ENCODE peak calls at places on chromosomes 2 and 18, in four cellular contexts. E is tibial artery, X is Peyer's patch, C is M059J. G is an unnamed sample.

GRCh38 chr18:23689616-23690504 is 607 bp downstream of the LAMA3 start:
- DNase-seq in E (peak; percentile 66), X (no peak), C (no peak), G (no peak)

GRCh38 chr2:26270363-26270762 is 25.6 kb downstream of the HADHB start:
- DNase-seq in E (no peak), X (no peak), C (no peak), G (no peak)

GRCh38 chr2:28507806-28508764 is 12.2 kb downstream of the PLB1 start:
- DNase-seq in E (no peak), X (peak; percentile 9), C (peak; percentile 69), G (no peak)

GRCh38 chr2:219714681-219715080 is 87.3 kb downstream of the SLC4A3 start:
- DNase-seq in E (no peak), X (no peak), C (no peak), G (no peak)

GRCh38 chr2:195406886-195407603 is 250.0 kb upstream of the SLC39A10 start:
- DNase-seq in E (no peak), X (no peak), C (no peak), G (no peak)

GRCh38 chr2:232588680-232589585 is 38.4 kb downstream of the EIF4E2 start:
- DNase-seq in E (peak; percentile 74), X (no peak), C (peak; percentile 84), G (no peak)

GRCh38 chr2:42493885-42494433 is at the start of gene KCNG3:
- DNase-seq in E (no peak), X (peak; percentile 42), C (peak; percentile 57), G (peak; percentile 78)

GRCh38 chr2:138364554-138365162 is 136.9 kb upstream of the SPOPL start:
- DNase-seq in E (no peak), X (no peak), C (peak; percentile 43), G (no peak)

GRCh38 chr2:64698668-64699444 is 45.1 kb upstream of the SERTAD2 start:
- DNase-seq in E (no peak), X (no peak), C (peak; percentile 92), G (no peak)